ENCODE peak calls at places on chromosomes 16 and 17, in five cellular contexts. One of them, this sample, is unnamed.

GRCh38 chr17:78316867-78317816 is 42.7 kb downstream of the SOCS3 start:
- DNase-seq in mucosa of gallbladder: peak
- DNase-seq in T-helper 1 cell: no peak
- DNase-seq in stimulated activated CD4-positive, alpha-beta T cell treated with anti-CD3 and anti-CD28 coated beads, Interleukin-15, amount 100 ng/mL, for 24 hours: peak
- DNase-seq in ELR: peak
- DNase-seq in this sample: peak

GRCh38 chr16:52680993-52681392 is 134.1 kb upstream of the TOX3 start:
- DNase-seq in mucosa of gallbladder: no peak
- DNase-seq in T-helper 1 cell: no peak
- DNase-seq in stimulated activated CD4-positive, alpha-beta T cell treated with anti-CD3 and anti-CD28 coated beads, Interleukin-15, amount 100 ng/mL, for 24 hours: no peak
- DNase-seq in ELR: no peak
- DNase-seq in this sample: no peak

GRCh38 chr17:46765491-46765890 is 53.0 kb downstream of the WNT3 start:
- DNase-seq in ELR: no peak
- DNase-seq in T-helper 1 cell: no peak
- DNase-seq in mucosa of gallbladder: no peak
- DNase-seq in stimulated activated CD4-positive, alpha-beta T cell treated with anti-CD3 and anti-CD28 coated beads, Interleukin-15, amount 100 ng/mL, for 24 hours: no peak
- DNase-seq in this sample: no peak

GRCh38 chr16:85465328-85466307 is 147.5 kb upstream of the GSE1 start:
- DNase-seq in stimulated activated CD4-positive, alpha-beta T cell treated with anti-CD3 and anti-CD28 coated beads, Interleukin-15, amount 100 ng/mL, for 24 hours: no peak
- DNase-seq in T-helper 1 cell: no peak
- DNase-seq in mucosa of gallbladder: no peak
- DNase-seq in ELR: peak
- DNase-seq in this sample: peak

GRCh38 chr16:78362736-78363135 is 263.3 kb downstream of the WWOX start:
- DNase-seq in stimulated activated CD4-positive, alpha-beta T cell treated with anti-CD3 and anti-CD28 coated beads, Interleukin-15, amount 100 ng/mL, for 24 hours: no peak
- DNase-seq in ELR: no peak
- DNase-seq in T-helper 1 cell: no peak
- DNase-seq in mucosa of gallbladder: no peak
- DNase-seq in this sample: no peak

GRCh38 chr16:75282811-75283281 is 31.4 kb upstream of the BCAR1 start:
- DNase-seq in ELR: peak
- DNase-seq in stimulated activated CD4-positive, alpha-beta T cell treated with anti-CD3 and anti-CD28 coated beads, Interleukin-15, amount 100 ng/mL, for 24 hours: no peak
- DNase-seq in mucosa of gallbladder: no peak
- DNase-seq in T-helper 1 cell: no peak
- DNase-seq in this sample: peak

GRCh38 chr16:25084797-25085196 is 26.7 kb upstream of the LCMT1 start:
- DNase-seq in stimulated activated CD4-positive, alpha-beta T cell treated with anti-CD3 and anti-CD28 coated beads, Interleukin-15, amount 100 ng/mL, for 24 hours: no peak
- DNase-seq in mucosa of gallbladder: no peak
- DNase-seq in ELR: no peak
- DNase-seq in T-helper 1 cell: no peak
- DNase-seq in this sample: no peak

GRCh38 chr17:73142763-73143395 is 21.9 kb upstream of the SSTR2 start:
- DNase-seq in stimulated activated CD4-positive, alpha-beta T cell treated with anti-CD3 and anti-CD28 coated beads, Interleukin-15, amount 100 ng/mL, for 24 hours: peak
- DNase-seq in mucosa of gallbladder: no peak
- DNase-seq in T-helper 1 cell: no peak
- DNase-seq in ELR: peak
- DNase-seq in this sample: peak

GRCh38 chr17:17341452-17341851 is 38.3 kb downstream of the NT5M start:
- DNase-seq in ELR: no peak
- DNase-seq in mucosa of gallbladder: no peak
- DNase-seq in stimulated activated CD4-positive, alpha-beta T cell treated with anti-CD3 and anti-CD28 coated beads, Interleukin-15, amount 100 ng/mL, for 24 hours: no peak
- DNase-seq in T-helper 1 cell: no peak
- DNase-seq in this sample: no peak

GRCh38 chr17:5825717-5826330 is 241.5 kb upstream of the NLRP1 start:
- DNase-seq in mucosa of gallbladder: no peak
- DNase-seq in ELR: peak
- DNase-seq in stimulated activated CD4-positive, alpha-beta T cell treated with anti-CD3 and anti-CD28 coated beads, Interleukin-15, amount 100 ng/mL, for 24 hours: no peak
- DNase-seq in T-helper 1 cell: no peak
- DNase-seq in this sample: peak

GRCh38 chr17:36937961-36938565 is 788 bp downstream of the LHX1 start:
- DNase-seq in mucosa of gallbladder: no peak
- DNase-seq in T-helper 1 cell: no peak
- DNase-seq in ELR: peak
- DNase-seq in stimulated activated CD4-positive, alpha-beta T cell treated with anti-CD3 and anti-CD28 coated beads, Interleukin-15, amount 100 ng/mL, for 24 hours: peak
- DNase-seq in this sample: peak

GRCh38 chr17:44828919-44829557 is 1.0 kb downstream of the GJC1 start:
- DNase-seq in T-helper 1 cell: no peak
- DNase-seq in mucosa of gallbladder: no peak
- DNase-seq in ELR: peak
- DNase-seq in stimulated activated CD4-positive, alpha-beta T cell treated with anti-CD3 and anti-CD28 coated beads, Interleukin-15, amount 100 ng/mL, for 24 hours: peak
- DNase-seq in this sample: peak

GRCh38 chr17:8320990-8321389 is 10.9 kb downstream of the ARHGEF15 start:
- DNase-seq in stimulated activated CD4-positive, alpha-beta T cell treated with anti-CD3 and anti-CD28 coated beads, Interleukin-15, amount 100 ng/mL, for 24 hours: no peak
- DNase-seq in T-helper 1 cell: no peak
- DNase-seq in mucosa of gallbladder: no peak
- DNase-seq in ELR: no peak
- DNase-seq in this sample: no peak

GRCh38 chr16:67192781-67193260 is 866 bp downstream of the E2F4 start:
- DNase-seq in T-helper 1 cell: no peak
- DNase-seq in mucosa of gallbladder: no peak
- DNase-seq in ELR: no peak
- DNase-seq in stimulated activated CD4-positive, alpha-beta T cell treated with anti-CD3 and anti-CD28 coated beads, Interleukin-15, amount 100 ng/mL, for 24 hours: no peak
- DNase-seq in this sample: no peak

GRCh38 chr17:8631554-8631877 is 991 bp upstream of the MYH10 start:
- DNase-seq in stimulated activated CD4-positive, alpha-beta T cell treated with anti-CD3 and anti-CD28 coated beads, Interleukin-15, amount 100 ng/mL, for 24 hours: no peak
- DNase-seq in ELR: peak
- DNase-seq in T-helper 1 cell: no peak
- DNase-seq in mucosa of gallbladder: no peak
- DNase-seq in this sample: no peak

GRCh38 chr17:81291662-81292061 is 3.4 kb downstream of the SLC38A10 start:
- DNase-seq in ELR: peak
- DNase-seq in T-helper 1 cell: peak
- DNase-seq in stimulated activated CD4-positive, alpha-beta T cell treated with anti-CD3 and anti-CD28 coated beads, Interleukin-15, amount 100 ng/mL, for 24 hours: peak
- DNase-seq in mucosa of gallbladder: peak
- DNase-seq in this sample: peak

GRCh38 chr16:12976936-12977335 is 75.5 kb downstream of the SHISA9 start:
- DNase-seq in mucosa of gallbladder: no peak
- DNase-seq in ELR: no peak
- DNase-seq in stimulated activated CD4-positive, alpha-beta T cell treated with anti-CD3 and anti-CD28 coated beads, Interleukin-15, amount 100 ng/mL, for 24 hours: no peak
- DNase-seq in T-helper 1 cell: no peak
- DNase-seq in this sample: peak

GRCh38 chr16:11224894-11225676 is 30.9 kb downstream of the SOCS1 start:
- DNase-seq in stimulated activated CD4-positive, alpha-beta T cell treated with anti-CD3 and anti-CD28 coated beads, Interleukin-15, amount 100 ng/mL, for 24 hours: peak
- DNase-seq in T-helper 1 cell: peak
- DNase-seq in ELR: no peak
- DNase-seq in mucosa of gallbladder: peak
- DNase-seq in this sample: no peak

GRCh38 chr17:5821813-5822212 is 237.5 kb upstream of the NLRP1 start:
- DNase-seq in T-helper 1 cell: no peak
- DNase-seq in ELR: no peak
- DNase-seq in stimulated activated CD4-positive, alpha-beta T cell treated with anti-CD3 and anti-CD28 coated beads, Interleukin-15, amount 100 ng/mL, for 24 hours: no peak
- DNase-seq in mucosa of gallbladder: no peak
- DNase-seq in this sample: no peak

GRCh38 chr17:2049333-2050245 is 5.3 kb upstream of the HIC1 start:
- DNase-seq in stimulated activated CD4-positive, alpha-beta T cell treated with anti-CD3 and anti-CD28 coated beads, Interleukin-15, amount 100 ng/mL, for 24 hours: peak
- DNase-seq in ELR: peak
- DNase-seq in T-helper 1 cell: peak
- DNase-seq in mucosa of gallbladder: peak
- DNase-seq in this sample: peak

GRCh38 chr16:85366031-85366763 is 246.9 kb upstream of the GSE1 start:
- DNase-seq in ELR: no peak
- DNase-seq in mucosa of gallbladder: no peak
- DNase-seq in stimulated activated CD4-positive, alpha-beta T cell treated with anti-CD3 and anti-CD28 coated beads, Interleukin-15, amount 100 ng/mL, for 24 hours: no peak
- DNase-seq in T-helper 1 cell: no peak
- DNase-seq in this sample: no peak

GRCh38 chr17:41547921-41548843 is 20.1 kb upstream of the KRT19 start:
- DNase-seq in stimulated activated CD4-positive, alpha-beta T cell treated with anti-CD3 and anti-CD28 coated beads, Interleukin-15, amount 100 ng/mL, for 24 hours: peak
- DNase-seq in ELR: peak
- DNase-seq in T-helper 1 cell: no peak
- DNase-seq in mucosa of gallbladder: peak
- DNase-seq in this sample: peak

GRCh38 chr17:43006639-43007551 is at the start of gene IFI35:
- DNase-seq in stimulated activated CD4-positive, alpha-beta T cell treated with anti-CD3 and anti-CD28 coated beads, Interleukin-15, amount 100 ng/mL, for 24 hours: peak
- DNase-seq in mucosa of gallbladder: peak
- DNase-seq in ELR: peak
- DNase-seq in T-helper 1 cell: peak
- DNase-seq in this sample: peak

GRCh38 chr17:9237661-9238301 is 216.5 kb downstream of the NTN1 start:
- DNase-seq in ELR: no peak
- DNase-seq in T-helper 1 cell: no peak
- DNase-seq in stimulated activated CD4-positive, alpha-beta T cell treated with anti-CD3 and anti-CD28 coated beads, Interleukin-15, amount 100 ng/mL, for 24 hours: no peak
- DNase-seq in mucosa of gallbladder: no peak
- DNase-seq in this sample: no peak

GRCh38 chr17:41322264-41322902 is 6.9 kb upstream of the KRTAP17-1 start:
- DNase-seq in stimulated activated CD4-positive, alpha-beta T cell treated with anti-CD3 and anti-CD28 coated beads, Interleukin-15, amount 100 ng/mL, for 24 hours: no peak
- DNase-seq in mucosa of gallbladder: no peak
- DNase-seq in T-helper 1 cell: no peak
- DNase-seq in ELR: peak
- DNase-seq in this sample: peak

GRCh38 chr16:50820225-50820624 is 78.3 kb downstream of the CYLD start:
- DNase-seq in mucosa of gallbladder: no peak
- DNase-seq in T-helper 1 cell: no peak
- DNase-seq in stimulated activated CD4-positive, alpha-beta T cell treated with anti-CD3 and anti-CD28 coated beads, Interleukin-15, amount 100 ng/mL, for 24 hours: no peak
- DNase-seq in ELR: no peak
- DNase-seq in this sample: no peak

GRCh38 chr17:56834380-56835258 is 668 bp downstream of the DGKE start:
- DNase-seq in ELR: peak
- DNase-seq in stimulated activated CD4-positive, alpha-beta T cell treated with anti-CD3 and anti-CD28 coated beads, Interleukin-15, amount 100 ng/mL, for 24 hours: peak
- DNase-seq in T-helper 1 cell: peak
- DNase-seq in mucosa of gallbladder: peak
- DNase-seq in this sample: peak

GRCh38 chr17:35788504-35788998 is 6.9 kb downstream of the MMP28 start:
- DNase-seq in stimulated activated CD4-positive, alpha-beta T cell treated with anti-CD3 and anti-CD28 coated beads, Interleukin-15, amount 100 ng/mL, for 24 hours: no peak
- DNase-seq in ELR: peak
- DNase-seq in mucosa of gallbladder: no peak
- DNase-seq in T-helper 1 cell: no peak
- DNase-seq in this sample: peak